ENCODE peak calls at places on chromosome 21, in seven cellular contexts. U is activated naive CD8-positive, alpha-beta T cell treated with anti-CD3 and anti-CD28 coated beads, Interleukin-2, amount 50 U/mL, for 16 hours; V is WTC11; D is aorta; P is GM13977; N is NCI-H748 treated with DMSO at 0.1 percent for 48 hours; H is GOT3. Z is an unnamed sample.

GRCh38 chr21:45460011-45460565 is 55.1 kb downstream of the COL18A1 start:
- DNase-seq in U (no peak), V (no peak), D (peak; percentile 73), P (no peak), N (no peak), H (no peak), Z (no peak)

GRCh38 chr21:18937337-18937736 is 533.8 kb upstream of the TMPRSS15 start:
- DNase-seq in U (no peak), V (no peak), D (no peak), P (no peak), N (no peak), H (no peak), Z (no peak)

GRCh38 chr21:29078884-29079765 is 5.7 kb upstream of the CCT8 start:
- DNase-seq in U (no peak), V (no peak), D (no peak), P (no peak), N (no peak), H (no peak), Z (no peak)

GRCh38 chr21:27813750-27814149 is 846.9 kb upstream of the ADAMTS5 start:
- DNase-seq in U (no peak), V (no peak), D (no peak), P (no peak), N (no peak), H (no peak), Z (no peak)

GRCh38 chr21:33419538-33420123 is 16.4 kb downstream of the IFNGR2 start:
- DNase-seq in U (no peak), V (no peak), D (peak; percentile 74), P (no peak), N (no peak), H (no peak), Z (no peak)

GRCh38 chr21:42658320-42659105 is 5.1 kb downstream of the PDE9A start:
- DNase-seq in U (no peak), V (no peak), D (no peak), P (no peak), N (no peak), H (no peak), Z (no peak)

GRCh38 chr21:37710555-37711293 is 205.5 kb downstream of the KCNJ6 start:
- DNase-seq in U (no peak), V (no peak), D (no peak), P (no peak), N (peak; percentile 64), H (no peak), Z (no peak)

GRCh38 chr21:39705849-39706248 is 39.1 kb upstream of the IGSF5 start:
- DNase-seq in U (no peak), V (no peak), D (no peak), P (no peak), N (no peak), H (no peak), Z (no peak)

GRCh38 chr21:39681845-39682244 is 63.1 kb upstream of the IGSF5 start:
- DNase-seq in U (no peak), V (no peak), D (no peak), P (no peak), N (no peak), H (no peak), Z (no peak)

GRCh38 chr21:45735259-45736000 is 91.9 kb downstream of the PCBP3 start:
- DNase-seq in U (no peak), V (no peak), D (peak; percentile 37), P (no peak), N (no peak), H (no peak), Z (no peak)

GRCh38 chr21:33664135-33664534 is 21.8 kb downstream of the ITSN1 start:
- DNase-seq in U (no peak), V (no peak), D (no peak), P (no peak), N (no peak), H (no peak), Z (no peak)

GRCh38 chr21:38488640-38489282 is 9.5 kb downstream of the ERG start:
- DNase-seq in U (no peak), V (no peak), D (no peak), P (no peak), N (peak; percentile 33), H (no peak), Z (no peak)

GRCh38 chr21:46117586-46118304 is 19.8 kb downstream of the COL6A2 start:
- DNase-seq in U (no peak), V (peak; percentile 10), D (peak; percentile 71), P (no peak), N (no peak), H (no peak), Z (no peak)

GRCh38 chr21:29022141-29022540 is 2.3 kb upstream of the USP16 start:
- DNase-seq in U (no peak), V (no peak), D (no peak), P (no peak), N (no peak), H (no peak), Z (no peak)

Z was measured in T1000.